ENCODE peak calls at places on chromosomes 3 and 15, in six cellular contexts. Y is HepG2, L is H1, Q is GM12891, S is GM12878, M is K562. D is an unnamed sample.

GRCh38 chr3:36166477-36166876 is 213.8 kb upstream of the STAC start:
- DNase-seq in Y (no peak), L (peak; percentile 21), Q (no peak), M (no peak), S (no peak), D (no peak)

GRCh38 chr3:142624725-142625440 is 28.7 kb downstream of the PLS1 start:
- DNase-seq in M (no peak), L (no peak), S (no peak), Y (no peak), Q (no peak), D (no peak)

GRCh38 chr15:94235041-94235440 is 3.7 kb downstream of the MCTP2 start:
- DNase-seq in L (no peak), Y (no peak), S (no peak), Q (no peak), M (no peak), D (no peak)

GRCh38 chr3:187165144-187165543 is 25.8 kb upstream of the RPL39L start:
- DNase-seq in S (no peak), Q (no peak), L (peak; percentile 56), M (peak; percentile 62), Y (peak; percentile 58), D (no peak)

GRCh38 chr3:50786631-50787030 is 111.9 kb downstream of the DOCK3 start:
- DNase-seq in Y (no peak), Q (no peak), S (no peak), M (no peak), L (no peak), D (no peak)

GRCh38 chr15:58520464-58520863 is 88.7 kb downstream of the LIPC start:
- DNase-seq in L (no peak), S (no peak), Y (no peak), Q (no peak), M (no peak), D (no peak)

GRCh38 chr15:77107531-77108355 is 36.8 kb upstream of the TSPAN3 start:
- DNase-seq in Y (peak; percentile 41), M (peak; percentile 45), Q (peak; percentile 43), L (peak; percentile 38), S (no peak), D (no peak)

GRCh38 chr3:149765762-149766334 is 13.6 kb upstream of the COMMD2 start:
- DNase-seq in Y (peak; percentile 27), Q (no peak), S (no peak), M (no peak), L (no peak), D (no peak)

GRCh38 chr15:33846862-33847261 is 121.4 kb upstream of the CHRM5 start:
- DNase-seq in L (no peak), M (no peak), Y (no peak), S (no peak), Q (no peak), D (no peak)

GRCh38 chr15:73755481-73755880 is 2.3 kb upstream of the INSYN1 start:
- DNase-seq in Q (no peak), L (no peak), Y (no peak), M (no peak), S (no peak), D (no peak)

GRCh38 chr3:56799251-56799882 is 2.4 kb downstream of the ARHGEF3 start:
- DNase-seq in Y (peak; percentile 73), M (peak; percentile 26), Q (no peak), S (no peak), L (no peak), D (no peak)
- TF ChIP-seq POLR2AphosphoS5 in Y (no peak), M (no peak), Q (no peak), S (no peak), L (no peak), D (no peak)

GRCh38 chr15:90529369-90530249 is at the start of gene CRTC3:
- DNase-seq in Y (no peak), Q (peak; percentile 70), M (peak; percentile 93), S (no peak), L (no peak), D (peak; percentile 75)
- TF ChIP-seq POLR2A in Y (no peak), Q (no peak), M (peak; percentile 57), S (peak; percentile 82), L (no peak), D (peak; percentile 64)

DNA sequence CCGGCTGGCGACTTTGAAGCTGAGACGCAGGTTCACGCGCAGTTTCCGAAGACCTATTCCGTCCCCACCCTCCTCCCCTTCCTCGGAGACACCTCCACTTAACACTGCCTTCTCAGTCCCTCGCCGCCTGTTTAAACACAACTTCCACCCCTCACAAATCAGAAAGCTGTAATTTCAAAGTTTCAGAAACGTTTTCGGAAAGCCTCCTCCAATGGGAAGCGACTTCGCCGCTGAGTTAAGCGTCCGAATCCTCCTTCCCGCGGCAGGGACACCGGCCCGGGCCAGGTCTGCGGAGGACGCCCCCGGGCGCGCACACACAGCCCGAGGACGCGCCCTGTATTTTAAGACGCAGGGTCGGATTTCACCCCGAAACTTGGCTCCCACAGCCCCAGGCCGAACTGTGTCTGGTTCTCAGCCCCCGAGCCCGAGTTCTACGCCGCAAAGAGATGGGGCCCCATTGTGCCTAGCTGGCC is 554 bp upstream of the LRRN1 start:
- DNase-seq in S (no peak), Y (no peak), Q (peak; percentile 8), M (no peak), L (peak; percentile 10), D (peak; percentile 7)
- TF ChIP-seq TAF1 in S (no peak), Y (no peak), Q (no peak), M (no peak), L (no peak), D (no peak)

DNA sequence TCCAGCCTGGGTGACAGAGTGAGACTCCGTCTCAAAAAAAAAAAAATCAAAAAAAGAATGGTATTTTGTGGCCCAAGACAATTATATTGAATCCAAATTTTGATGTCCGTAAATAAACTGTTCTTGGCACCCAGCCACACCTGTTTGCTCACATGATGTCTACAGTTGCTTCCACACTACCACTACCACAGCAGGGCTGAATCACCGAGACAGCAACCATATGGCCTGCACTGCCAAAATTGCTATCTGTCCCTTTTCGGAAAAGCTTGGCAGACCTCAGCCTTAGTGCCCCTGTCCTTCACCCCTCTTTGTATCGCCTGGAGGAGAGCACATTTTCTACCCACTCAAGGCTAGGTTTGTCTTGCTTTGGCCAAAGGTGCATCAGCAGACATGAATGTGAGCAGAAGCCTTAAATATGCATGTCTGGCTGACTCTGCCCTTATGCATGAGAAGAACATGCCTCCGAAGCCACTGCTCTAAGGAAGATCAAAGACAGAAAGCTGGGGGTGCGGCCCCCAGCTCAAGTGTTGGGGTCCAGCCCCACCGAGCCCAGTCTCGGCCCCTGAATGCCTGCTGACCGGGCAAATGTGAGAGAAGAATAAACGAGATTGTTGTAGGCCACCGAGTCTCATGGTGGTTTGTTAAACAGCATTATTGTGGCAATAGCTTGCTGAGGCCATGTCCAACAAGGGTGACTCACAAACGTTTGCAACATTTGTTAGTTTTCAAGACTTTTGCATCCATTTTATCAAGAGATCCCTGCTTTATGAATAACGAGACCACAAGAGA is 108.1 kb downstream of the TPRA1 start:
- DNase-seq in Y (no peak), Q (no peak), M (no peak), L (no peak), S (no peak), D (no peak)
- TF ChIP-seq POLR2AphosphoS5 in Y (no peak), Q (no peak), M (no peak), L (no peak), S (no peak), D (no peak)

GRCh38 chr3:129026728-129027543 is 25.8 kb downstream of the EFCC1 start:
- DNase-seq in Q (peak; percentile 99), L (peak; percentile 73), Y (peak; percentile 62), S (peak; percentile 53), M (peak; percentile 94), D (peak; percentile 98)
- TF ChIP-seq POLR2A in Q (no peak), L (no peak), Y (no peak), S (peak; percentile 77), M (peak; percentile 69), D (peak; percentile 67)

GRCh38 chr3:104952160-104952559 is 414.5 kb upstream of the ALCAM start:
- DNase-seq in S (no peak), L (no peak), M (no peak), Q (no peak), Y (no peak), D (no peak)

GRCh38 chr3:104947946-104948345 is 418.8 kb upstream of the ALCAM start:
- DNase-seq in L (no peak), S (no peak), Y (no peak), Q (no peak), M (no peak), D (no peak)

GRCh38 chr3:104951426-104951825 is 415.3 kb upstream of the ALCAM start:
- DNase-seq in S (no peak), M (no peak), Y (no peak), L (no peak), Q (no peak), D (no peak)

GRCh38 chr3:104956620-104957345 is 409.9 kb upstream of the ALCAM start:
- DNase-seq in Y (no peak), M (no peak), Q (no peak), L (no peak), S (no peak), D (no peak)

GRCh38 chr3:104952587-104952986 is 414.1 kb upstream of the ALCAM start:
- DNase-seq in L (no peak), M (no peak), S (no peak), Y (no peak), Q (no peak), D (no peak)
- TF ChIP-seq TAF1 in L (no peak), M (no peak), S (no peak), Y (no peak), Q (no peak), D (no peak)

GRCh38 chr3:58258392-58259040 is 20.9 kb downstream of the ABHD6 start:
- DNase-seq in M (no peak), Q (no peak), L (no peak), S (no peak), Y (no peak), D (no peak)

GRCh38 chr3:58251653-58252052 is 14.1 kb downstream of the ABHD6 start:
- DNase-seq in L (no peak), Q (no peak), S (no peak), Y (no peak), M (no peak), D (no peak)

GRCh38 chr3:58256511-58256910 is 18.9 kb downstream of the ABHD6 start:
- DNase-seq in Q (no peak), L (no peak), S (no peak), Y (no peak), M (no peak), D (no peak)

GRCh38 chr3:58250093-58250707 is 12.6 kb downstream of the ABHD6 start:
- DNase-seq in L (no peak), M (no peak), S (no peak), Y (no peak), Q (no peak), D (no peak)

GRCh38 chr3:58254144-58254543 is 16.6 kb downstream of the ABHD6 start:
- DNase-seq in Y (no peak), S (no peak), L (no peak), M (no peak), Q (no peak), D (no peak)
- TF ChIP-seq POLR2AphosphoS5 in Y (no peak), S (no peak), L (no peak), M (no peak), Q (no peak), D (no peak)

DNA sequence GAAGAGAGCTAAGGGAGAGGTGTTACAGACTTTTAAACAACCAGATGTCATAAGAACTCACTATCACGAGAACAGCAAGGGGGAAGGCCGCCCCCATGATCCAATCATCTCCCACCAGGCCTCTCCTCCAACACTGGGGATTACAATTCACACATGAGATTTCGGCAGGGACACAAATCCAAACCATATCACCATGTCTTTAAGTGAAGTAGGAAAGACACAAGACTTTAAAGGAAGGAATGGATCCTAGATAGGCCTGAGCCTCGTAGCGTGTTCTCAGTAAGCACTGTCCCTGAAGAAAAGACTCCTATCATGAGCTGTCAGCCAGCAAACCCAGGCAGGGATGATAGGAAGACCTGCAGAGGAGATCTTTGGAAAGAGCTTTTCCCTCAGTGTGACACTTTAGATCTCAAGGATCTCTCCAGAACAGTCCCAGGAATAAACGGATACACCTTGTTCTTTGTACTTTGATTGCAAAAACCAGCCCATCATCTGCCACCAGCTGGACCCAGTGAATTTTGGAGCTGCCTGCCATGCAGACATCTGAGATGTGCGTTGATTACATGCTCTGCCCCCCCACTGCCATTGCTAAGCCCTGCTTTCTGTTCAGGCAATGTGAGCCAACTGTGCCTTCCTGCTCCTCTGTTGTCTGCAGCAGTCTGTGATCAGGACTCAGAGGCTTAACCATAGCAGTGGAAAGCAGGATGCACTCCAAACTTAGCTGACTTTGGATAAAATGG is 15.3 kb upstream of the RPS27L start:
- DNase-seq in L (no peak), Q (no peak), M (peak; percentile 13), Y (no peak), S (no peak), D (no peak)
- TF ChIP-seq POLR2A in L (no peak), Q (no peak), M (no peak), Y (no peak), S (no peak), D (no peak)

D was measured in GM12892.